ENCODE peak calls at places on chromosomes 5 and 9, in four cellular contexts. One of them, this sample, is unnamed.

GRCh38 chr5:124056326-124057160 is 544.6 kb downstream of the CSNK1G3 start:
- DNase-seq in GM12878: peak
- DNase-seq in K562: no peak
- DNase-seq in HCT116: no peak
- DNase-seq in this sample: no peak

GRCh38 chr5:8721536-8721935 is 824.3 kb downstream of the SEMA5A start:
- DNase-seq in GM12878: no peak
- DNase-seq in K562: no peak
- DNase-seq in HCT116: no peak
- DNase-seq in this sample: no peak

GRCh38 chr5:95738834-95739233 is 7.7 kb downstream of the RHOBTB3 start:
- DNase-seq in GM12878: no peak
- DNase-seq in K562: no peak
- DNase-seq in HCT116: no peak
- DNase-seq in this sample: no peak

GRCh38 chr9:115595951-115596742 is 478.2 kb upstream of the TNC start:
- DNase-seq in GM12878: no peak
- DNase-seq in K562: no peak
- DNase-seq in HCT116: no peak
- DNase-seq in this sample: no peak

GRCh38 chr9:37033753-37034319 is at the start of gene PAX5:
- DNase-seq in GM12878: no peak
- DNase-seq in K562: no peak
- DNase-seq in HCT116: no peak
- DNase-seq in this sample: no peak

GRCh38 chr9:1044643-1045042 is 5.5 kb upstream of the DMRT2 start:
- DNase-seq in GM12878: no peak
- DNase-seq in K562: no peak
- DNase-seq in HCT116: no peak
- DNase-seq in this sample: no peak

GRCh38 chr5:73496984-73497457 is 1.2 kb upstream of the BTF3 start:
- DNase-seq in GM12878: no peak
- DNase-seq in K562: peak
- DNase-seq in HCT116: peak
- DNase-seq in this sample: peak

GRCh38 chr5:159132429-159133040 is 32.8 kb upstream of the EBF1 start:
- DNase-seq in GM12878: no peak
- DNase-seq in K562: no peak
- DNase-seq in HCT116: no peak
- DNase-seq in this sample: no peak

GRCh38 chr9:115952667-115953316 is 200.8 kb upstream of the PAPPA start:
- DNase-seq in GM12878: no peak
- DNase-seq in K562: no peak
- DNase-seq in HCT116: no peak
- DNase-seq in this sample: peak

GRCh38 chr5:65766781-65767180 is 44.8 kb downstream of the NLN start:
- DNase-seq in GM12878: no peak
- DNase-seq in K562: no peak
- DNase-seq in HCT116: no peak
- DNase-seq in this sample: no peak

GRCh38 chr5:74957906-74958305 is 91.7 kb upstream of the FAM169A start:
- DNase-seq in GM12878: no peak
- DNase-seq in K562: no peak
- DNase-seq in HCT116: no peak
- DNase-seq in this sample: no peak

GRCh38 chr9:8679405-8679951 is 879.9 kb upstream of the DMAC1 start:
- DNase-seq in GM12878: no peak
- DNase-seq in K562: no peak
- DNase-seq in HCT116: no peak
- DNase-seq in this sample: no peak

GRCh38 chr5:65359569-65359968 is 122.2 kb downstream of the ADAMTS6 start:
- DNase-seq in GM12878: no peak
- DNase-seq in K562: no peak
- DNase-seq in HCT116: no peak
- DNase-seq in this sample: no peak

GRCh38 chr5:2686725-2687124 is 64.8 kb downstream of the IRX2 start:
- DNase-seq in GM12878: no peak
- DNase-seq in K562: no peak
- DNase-seq in HCT116: no peak
- DNase-seq in this sample: no peak

GRCh38 chr5:74127377-74128338 is 501.7 kb downstream of the ARHGEF28 start:
- DNase-seq in GM12878: no peak
- DNase-seq in K562: no peak
- DNase-seq in HCT116: no peak
- DNase-seq in this sample: peak

GRCh38 chr5:143576721-143577484 is 173.4 kb upstream of the NR3C1 start:
- DNase-seq in GM12878: no peak
- DNase-seq in K562: no peak
- DNase-seq in HCT116: no peak
- DNase-seq in this sample: no peak

GRCh38 chr5:55633574-55634203 is 78.4 kb downstream of the SLC38A9 start:
- DNase-seq in GM12878: no peak
- DNase-seq in K562: no peak
- DNase-seq in HCT116: peak
- DNase-seq in this sample: no peak

GRCh38 chr9:10144336-10144735 is 468.5 kb downstream of the PTPRD start:
- DNase-seq in GM12878: no peak
- DNase-seq in K562: no peak
- DNase-seq in HCT116: no peak
- DNase-seq in this sample: no peak

GRCh38 chr5:116841734-116842133 is 267.1 kb upstream of the SEMA6A start:
- DNase-seq in GM12878: no peak
- DNase-seq in K562: no peak
- DNase-seq in HCT116: no peak
- DNase-seq in this sample: no peak

GRCh38 chr5:90093931-90094485 is 315.5 kb downstream of the CETN3 start:
- DNase-seq in GM12878: no peak
- DNase-seq in K562: no peak
- DNase-seq in HCT116: no peak
- DNase-seq in this sample: no peak

GRCh38 chr5:112742424-112742823 is 4.7 kb downstream of the APC start:
- DNase-seq in GM12878: no peak
- DNase-seq in K562: no peak
- DNase-seq in HCT116: no peak
- DNase-seq in this sample: no peak

GRCh38 chr5:149857499-149857898 is 87.1 kb downstream of the PDE6A start:
- DNase-seq in GM12878: no peak
- DNase-seq in K562: no peak
- DNase-seq in HCT116: no peak
- DNase-seq in this sample: no peak

GRCh38 chr5:92391-93220 is 638 bp downstream of the PLEKHG4B start:
- DNase-seq in GM12878: no peak
- DNase-seq in K562: no peak
- DNase-seq in HCT116: no peak
- DNase-seq in this sample: no peak

GRCh38 chr9:81193362-81194339 is 495.7 kb downstream of the TLE1 start:
- DNase-seq in GM12878: no peak
- DNase-seq in K562: no peak
- DNase-seq in HCT116: no peak
- DNase-seq in this sample: no peak

GRCh38 chr5:164153469-164154172 is 648.2 kb downstream of the MAT2B start:
- DNase-seq in GM12878: no peak
- DNase-seq in K562: no peak
- DNase-seq in HCT116: no peak
- DNase-seq in this sample: no peak

GRCh38 chr9:133349965-133350624 is 2.1 kb downstream of the RPL7A start:
- DNase-seq in GM12878: no peak
- DNase-seq in K562: no peak
- DNase-seq in HCT116: no peak
- DNase-seq in this sample: no peak

GRCh38 chr5:1655496-1656270 is 131.9 kb upstream of the LPCAT1 start:
- DNase-seq in GM12878: no peak
- DNase-seq in K562: no peak
- DNase-seq in HCT116: no peak
- DNase-seq in this sample: no peak

GRCh38 chr5:42801516-42802166 is 10.1 kb downstream of the SELENOP start:
- DNase-seq in GM12878: no peak
- DNase-seq in K562: no peak
- DNase-seq in HCT116: no peak
- DNase-seq in this sample: no peak

GRCh38 chr5:180787711-180788431 is 14.7 kb downstream of the MGAT1 start:
- DNase-seq in GM12878: no peak
- DNase-seq in K562: no peak
- DNase-seq in HCT116: no peak
- DNase-seq in this sample: no peak
- TF ChIP-seq ATF3 in GM12878: no peak
- TF ChIP-seq ATF3 in K562: no peak
- TF ChIP-seq ATF3 in HCT116: no peak
- TF ChIP-seq ATF3 in this sample: no peak

GRCh38 chr5:175124821-175125220 is 319.2 kb downstream of the DRD1 start:
- DNase-seq in GM12878: no peak
- DNase-seq in K562: no peak
- DNase-seq in HCT116: peak
- DNase-seq in this sample: no peak

GRCh38 chr5:175118700-175119309 is 325.2 kb downstream of the DRD1 start:
- DNase-seq in GM12878: no peak
- DNase-seq in K562: no peak
- DNase-seq in HCT116: no peak
- DNase-seq in this sample: no peak

GRCh38 chr5:175124251-175124813 is 319.6 kb downstream of the DRD1 start:
- DNase-seq in GM12878: no peak
- DNase-seq in K562: no peak
- DNase-seq in HCT116: peak
- DNase-seq in this sample: no peak

GRCh38 chr5:175120412-175120811 is 323.6 kb downstream of the DRD1 start:
- DNase-seq in GM12878: no peak
- DNase-seq in K562: no peak
- DNase-seq in HCT116: no peak
- DNase-seq in this sample: no peak

DNA sequence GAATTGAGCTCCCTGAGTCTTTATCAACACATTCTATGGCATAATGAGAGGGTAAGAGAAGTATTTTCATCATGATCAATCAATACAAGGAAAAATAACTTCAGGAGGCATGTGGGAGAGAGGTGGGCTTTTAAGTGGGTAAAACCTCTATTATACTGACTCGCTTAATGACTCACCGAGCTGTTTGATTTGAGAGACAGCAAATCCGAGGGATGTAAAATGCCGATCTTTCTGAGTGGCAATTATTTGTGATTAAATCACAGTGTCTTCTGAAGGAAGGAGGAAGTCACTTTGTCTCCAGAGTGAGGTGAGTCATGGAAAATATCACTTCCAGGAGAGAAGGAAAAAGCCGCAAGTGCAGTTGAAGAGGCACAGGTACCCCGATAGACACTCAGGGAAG is 320.4 kb downstream of the DRD1 start:
- DNase-seq in GM12878: no peak
- DNase-seq in K562: no peak
- DNase-seq in HCT116: peak
- DNase-seq in this sample: no peak
- TF ChIP-seq REST in GM12878: no peak
- TF ChIP-seq REST in K562: no peak
- TF ChIP-seq REST in HCT116: no peak
- TF ChIP-seq REST in this sample: no peak

DNA sequence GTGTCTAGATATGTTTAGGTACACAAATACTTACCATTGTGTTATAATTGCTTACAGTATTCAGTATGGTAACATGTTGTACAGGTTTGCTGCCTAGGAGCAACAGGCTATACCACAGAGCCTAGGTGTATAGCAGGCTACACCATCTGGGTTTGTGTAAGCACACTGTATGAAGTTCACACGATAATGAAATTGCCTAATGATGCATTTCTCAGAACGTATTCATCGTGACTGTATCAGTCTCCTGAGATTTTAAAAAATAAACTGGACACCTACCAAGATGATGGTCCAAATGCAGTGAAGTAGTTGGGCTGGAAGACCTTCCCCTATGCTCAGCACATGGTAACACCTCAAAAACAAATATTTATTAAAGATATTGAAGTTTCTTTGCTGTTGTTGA is 103.3 kb upstream of the NFIB start:
- DNase-seq in GM12878: no peak
- DNase-seq in K562: no peak
- DNase-seq in HCT116: no peak
- DNase-seq in this sample: no peak
- TF ChIP-seq ATF3 in GM12878: no peak
- TF ChIP-seq ATF3 in K562: no peak
- TF ChIP-seq ATF3 in HCT116: no peak
- TF ChIP-seq ATF3 in this sample: no peak

GRCh38 chr5:32174011-32174866 is at the start of gene GOLPH3:
- DNase-seq in GM12878: no peak
- DNase-seq in K562: peak
- DNase-seq in HCT116: peak
- DNase-seq in this sample: peak
- TF ChIP-seq REST in GM12878: no peak
- TF ChIP-seq REST in K562: peak
- TF ChIP-seq REST in HCT116: no peak
- TF ChIP-seq REST in this sample: no peak

GRCh38 chr5:51908215-51908614 is 525.0 kb downstream of the ISL1 start:
- DNase-seq in GM12878: no peak
- DNase-seq in K562: no peak
- DNase-seq in HCT116: no peak
- DNase-seq in this sample: no peak

GRCh38 chr5:51902512-51902911 is 519.3 kb downstream of the ISL1 start:
- DNase-seq in GM12878: no peak
- DNase-seq in K562: no peak
- DNase-seq in HCT116: no peak
- DNase-seq in this sample: no peak
- TF ChIP-seq ATF3 in GM12878: no peak
- TF ChIP-seq ATF3 in K562: no peak
- TF ChIP-seq ATF3 in HCT116: no peak
- TF ChIP-seq ATF3 in this sample: no peak